ENCODE peak calls at places on chromosome 10, in eight cellular contexts. D is endothelial cell of umbilical vein; R is right lobe of liver; C is neural progenitor cell; I is cardiac muscle cell; V is CD8-positive, alpha-beta T cell; Y is transverse colon; H is colonic mucosa. O is an unnamed sample.

GRCh38 chr10:13717936-13718772 is 131.4 kb downstream of the PRPF18 start:
- DNase-seq in D (no peak), R (peak; percentile 81), C (no peak), I (peak; percentile 97), V (peak; percentile 46), Y (peak; percentile 69), H (peak; percentile 67), O (no peak)

GRCh38 chr10:79132681-79133381 is 64.1 kb downstream of the ZMIZ1 start:
- DNase-seq in D (no peak), R (no peak), C (peak; percentile 61), I (no peak), V (no peak), Y (no peak), H (no peak), O (no peak)

GRCh38 chr10:86579883-86580548 is 58.4 kb upstream of the WAPL start:
- DNase-seq in D (no peak), R (no peak), C (no peak), I (no peak), V (no peak), Y (no peak), H (no peak), O (no peak)

GRCh38 chr10:7666253-7667023 is at the start of gene ITIH5:
- DNase-seq in D (no peak), R (no peak), C (peak; percentile 49), I (no peak), V (peak; percentile 6), Y (no peak), H (no peak), O (peak; percentile 23)

GRCh38 chr10:118501637-118502440 is 93.6 kb downstream of the PRLHR start:
- DNase-seq in D (no peak), R (no peak), C (no peak), I (peak; percentile 87), V (no peak), Y (no peak), H (no peak), O (no peak)

GRCh38 chr10:117175215-117175900 is 21.9 kb upstream of the KCNK18 start:
- DNase-seq in D (no peak), R (peak; percentile 51), C (no peak), I (no peak), V (peak; percentile 27), Y (peak; percentile 22), H (peak; percentile 35), O (peak; percentile 49)

GRCh38 chr10:29409241-29410051 is 120.6 kb downstream of the LYZL1 start:
- DNase-seq in D (peak; percentile 77), R (peak; percentile 84), C (no peak), I (peak; percentile 77), V (peak; percentile 33), Y (peak; percentile 80), H (peak; percentile 87), O (no peak)

GRCh38 chr10:103986360-103986759 is 19.4 kb downstream of the SLK start:
- DNase-seq in D (no peak), R (no peak), C (no peak), I (no peak), V (peak; percentile 26), Y (no peak), H (no peak), O (no peak)

GRCh38 chr10:3803295-3803883 is 18.4 kb upstream of the KLF6 start:
- DNase-seq in D (no peak), R (no peak), C (no peak), I (peak; percentile 46), V (no peak), Y (no peak), H (no peak), O (no peak)

GRCh38 chr10:88091490-88092061 is 228.2 kb downstream of the PTEN start:
- DNase-seq in D (no peak), R (no peak), C (no peak), I (no peak), V (peak; percentile 62), Y (peak; percentile 41), H (no peak), O (no peak)

GRCh38 chr10:19983880-19984279 is 167.6 kb downstream of the PLXDC2 start:
- DNase-seq in D (no peak), R (no peak), C (no peak), I (no peak), V (no peak), Y (no peak), H (no peak), O (no peak)

GRCh38 chr10:110077436-110078120 is 69.8 kb downstream of the ADD3 start:
- DNase-seq in D (no peak), R (no peak), C (no peak), I (peak; percentile 79), V (peak; percentile 32), Y (no peak), H (no peak), O (no peak)

GRCh38 chr10:113539789-113540188 is 13.1 kb upstream of the HABP2 start:
- DNase-seq in D (no peak), R (no peak), C (no peak), I (peak; percentile 33), V (no peak), Y (no peak), H (no peak), O (no peak)

GRCh38 chr10:128527730-128528129 is 401.5 kb upstream of the MKI67 start:
- DNase-seq in D (no peak), R (no peak), C (no peak), I (no peak), V (no peak), Y (no peak), H (no peak), O (no peak)

GRCh38 chr10:13518076-13518692 is 10.6 kb downstream of the BEND7 start:
- DNase-seq in D (no peak), R (no peak), C (peak; percentile 62), I (peak; percentile 47), V (no peak), Y (no peak), H (no peak), O (no peak)

GRCh38 chr10:95925033-95925432 is 17.3 kb downstream of the CC2D2B start:
- DNase-seq in D (no peak), R (no peak), C (no peak), I (no peak), V (no peak), Y (no peak), H (no peak), O (no peak)

GRCh38 chr10:74156919-74157289 is 5.9 kb downstream of the ADK start:
- DNase-seq in D (no peak), R (no peak), C (no peak), I (peak; percentile 84), V (no peak), Y (peak; percentile 30), H (no peak), O (no peak)

DNA sequence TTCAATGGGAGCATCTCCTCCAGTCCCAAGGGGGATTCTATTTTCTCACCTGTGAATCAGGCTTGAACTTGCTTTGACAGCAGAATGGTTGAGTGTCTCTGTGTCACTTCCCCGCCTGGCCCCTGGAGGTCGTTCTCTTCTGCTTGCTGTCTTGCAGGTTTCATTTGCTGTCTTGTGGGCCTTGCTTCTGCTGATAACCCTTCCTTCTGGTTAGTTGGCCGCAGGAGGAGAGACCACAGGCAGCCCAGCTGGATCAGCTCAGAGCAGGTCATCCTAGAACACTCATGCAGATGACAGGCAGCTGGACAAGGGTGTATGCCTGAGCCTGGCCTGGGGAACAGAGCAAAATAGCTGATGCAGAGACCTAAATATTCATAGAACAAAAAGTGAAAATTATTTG is 344.2 kb upstream of the ADARB2 start:
- DNase-seq in D (no peak), R (no peak), C (peak; percentile 39), I (no peak), V (no peak), Y (no peak), H (no peak), O (no peak)
- TF ChIP-seq CTCF in D (no peak), R (no peak), C (peak; percentile 53), I (no peak), V (no peak), Y (no peak), H (no peak), O (no peak)

GRCh38 chr10:116014326-116014725 is 258.7 kb downstream of the GFRA1 start:
- DNase-seq in D (no peak), R (no peak), C (no peak), I (no peak), V (no peak), Y (no peak), H (no peak), O (no peak)
- TF ChIP-seq CTCF in D (no peak), R (no peak), C (no peak), I (no peak), V (no peak), Y (no peak), H (no peak), O (no peak)

DNA sequence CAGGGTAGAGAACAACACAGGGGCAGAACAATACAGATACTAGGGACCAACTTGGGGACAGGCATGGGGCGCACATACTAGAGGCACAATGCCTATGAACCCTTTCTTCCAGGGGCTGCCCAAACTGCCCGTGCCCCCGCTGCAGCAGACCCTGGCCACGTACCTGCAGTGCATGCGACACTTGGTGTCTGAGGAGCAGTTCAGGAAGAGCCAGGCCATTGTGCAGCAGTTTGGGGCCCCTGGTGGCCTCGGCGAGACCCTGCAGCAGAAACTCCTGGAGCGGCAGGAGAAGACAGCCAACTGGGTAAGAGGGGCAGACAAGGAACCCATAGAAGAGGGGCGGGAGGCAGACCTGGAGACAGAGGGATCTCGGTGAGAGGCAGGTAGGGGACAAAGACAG is 5.8 kb downstream of the CHAT start:
- DNase-seq in D (no peak), R (no peak), C (peak; percentile 27), I (no peak), V (no peak), Y (no peak), H (no peak), O (no peak)
- TF ChIP-seq CTCF in D (no peak), R (no peak), C (peak; percentile 40), I (no peak), V (no peak), Y (no peak), H (no peak), O (no peak)

GRCh38 chr10:46216003-46216634 is 70.7 kb upstream of the ANTXRL start:
- DNase-seq in D (no peak), R (no peak), C (no peak), I (no peak), V (no peak), Y (no peak), H (peak; percentile 9), O (no peak)

GRCh38 chr10:46218921-46219320 is 67.9 kb upstream of the ANTXRL start:
- DNase-seq in D (no peak), R (no peak), C (no peak), I (peak; percentile 18), V (no peak), Y (no peak), H (peak; percentile 11), O (no peak)

GRCh38 chr10:46217749-46218453 is 68.9 kb upstream of the ANTXRL start:
- DNase-seq in D (no peak), R (no peak), C (no peak), I (no peak), V (no peak), Y (no peak), H (peak; percentile 11), O (no peak)

GRCh38 chr10:46216836-46217748 is 69.7 kb upstream of the ANTXRL start:
- DNase-seq in D (no peak), R (no peak), C (no peak), I (peak; percentile 47), V (no peak), Y (no peak), H (peak; percentile 12), O (no peak)

DNA sequence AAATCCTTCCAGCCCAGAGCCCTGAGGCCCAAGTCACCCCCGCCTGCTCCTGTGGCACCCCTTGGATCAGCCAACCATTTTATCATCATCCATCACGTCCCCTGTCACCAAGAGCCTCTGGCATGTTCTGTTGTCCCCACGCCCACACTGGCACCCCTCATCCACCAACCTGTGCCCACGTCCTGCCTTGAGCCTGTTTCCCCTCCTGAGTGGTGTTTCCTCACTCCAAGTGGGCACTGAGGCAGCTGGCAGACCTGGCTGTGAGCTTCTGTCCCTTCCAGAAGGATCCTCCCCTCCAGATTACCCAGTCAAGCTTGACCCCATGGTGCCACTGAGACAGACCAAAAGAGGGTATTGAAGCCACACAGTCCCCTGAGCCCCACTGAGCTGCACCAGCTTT is 71.4 kb upstream of the ANTXRL start:
- DNase-seq in D (no peak), R (no peak), C (no peak), I (no peak), V (no peak), Y (no peak), H (peak; percentile 14), O (no peak)
- TF ChIP-seq CTCF in D (no peak), R (no peak), C (no peak), I (no peak), V (no peak), Y (no peak), H (no peak), O (no peak)